ENCODE peak calls at places on chromosomes 4 and X, in ten cellular contexts. One of them, this sample, is unnamed.

GRCh38 chrX:64782923-64783322 is 193.3 kb downstream of the ZC4H2 start:
- DNase-seq in activated CD4-positive, alpha-beta T cell treated with anti-CD3 and anti-CD28 coated beads for 24 hours: no peak
- DNase-seq in astrocyte of the spinal cord: no peak
- DNase-seq in HuH-7: no peak
- DNase-seq in hypothalamus: no peak
- DNase-seq in NCI-H82: no peak
- DNase-seq in AML-193: no peak
- DNase-seq in cardiac fibroblast: no peak
- DNase-seq in germinal center: no peak
- DNase-seq in DND-41: no peak
- DNase-seq in this sample: no peak

GRCh38 chr4:150943126-150943525 is 72.0 kb downstream of the LRBA start:
- DNase-seq in activated CD4-positive, alpha-beta T cell treated with anti-CD3 and anti-CD28 coated beads for 24 hours: no peak
- DNase-seq in astrocyte of the spinal cord: no peak
- DNase-seq in HuH-7: no peak
- DNase-seq in hypothalamus: no peak
- DNase-seq in NCI-H82: no peak
- DNase-seq in AML-193: no peak
- DNase-seq in cardiac fibroblast: no peak
- DNase-seq in germinal center: no peak
- DNase-seq in DND-41: no peak
- DNase-seq in this sample: no peak

GRCh38 chr4:3202836-3203820 is 45.8 kb upstream of the MSANTD1 start:
- DNase-seq in activated CD4-positive, alpha-beta T cell treated with anti-CD3 and anti-CD28 coated beads for 24 hours: peak
- DNase-seq in astrocyte of the spinal cord: no peak
- DNase-seq in HuH-7: peak
- DNase-seq in hypothalamus: no peak
- DNase-seq in NCI-H82: no peak
- DNase-seq in AML-193: no peak
- DNase-seq in cardiac fibroblast: peak
- DNase-seq in germinal center: peak
- DNase-seq in DND-41: no peak
- DNase-seq in this sample: no peak

GRCh38 chr4:15153662-15154061 is 151.4 kb downstream of the CPEB2 start:
- DNase-seq in activated CD4-positive, alpha-beta T cell treated with anti-CD3 and anti-CD28 coated beads for 24 hours: no peak
- DNase-seq in astrocyte of the spinal cord: no peak
- DNase-seq in HuH-7: no peak
- DNase-seq in hypothalamus: no peak
- DNase-seq in NCI-H82: no peak
- DNase-seq in AML-193: no peak
- DNase-seq in cardiac fibroblast: peak
- DNase-seq in germinal center: no peak
- DNase-seq in DND-41: no peak
- DNase-seq in this sample: no peak

GRCh38 chr4:5133201-5133600 is 81.9 kb downstream of the STK32B start:
- DNase-seq in activated CD4-positive, alpha-beta T cell treated with anti-CD3 and anti-CD28 coated beads for 24 hours: no peak
- DNase-seq in astrocyte of the spinal cord: no peak
- DNase-seq in HuH-7: no peak
- DNase-seq in hypothalamus: no peak
- DNase-seq in NCI-H82: no peak
- DNase-seq in AML-193: no peak
- DNase-seq in cardiac fibroblast: no peak
- DNase-seq in germinal center: no peak
- DNase-seq in DND-41: no peak
- DNase-seq in this sample: no peak

GRCh38 chr4:96955226-96955625 is 1115.3 kb downstream of the PDHA2 start:
- DNase-seq in activated CD4-positive, alpha-beta T cell treated with anti-CD3 and anti-CD28 coated beads for 24 hours: no peak
- DNase-seq in astrocyte of the spinal cord: no peak
- DNase-seq in HuH-7: no peak
- DNase-seq in hypothalamus: no peak
- DNase-seq in NCI-H82: peak
- DNase-seq in AML-193: no peak
- DNase-seq in cardiac fibroblast: no peak
- DNase-seq in germinal center: no peak
- DNase-seq in DND-41: no peak
- DNase-seq in this sample: no peak

GRCh38 chr4:100240008-100240407 is 49.7 kb upstream of the DDIT4L start:
- DNase-seq in activated CD4-positive, alpha-beta T cell treated with anti-CD3 and anti-CD28 coated beads for 24 hours: no peak
- DNase-seq in astrocyte of the spinal cord: no peak
- DNase-seq in HuH-7: no peak
- DNase-seq in hypothalamus: no peak
- DNase-seq in NCI-H82: no peak
- DNase-seq in AML-193: peak
- DNase-seq in cardiac fibroblast: peak
- DNase-seq in germinal center: no peak
- DNase-seq in DND-41: peak
- DNase-seq in this sample: no peak

GRCh38 chrX:103464071-103464773 is 55.1 kb downstream of the RAB40A start:
- DNase-seq in activated CD4-positive, alpha-beta T cell treated with anti-CD3 and anti-CD28 coated beads for 24 hours: no peak
- DNase-seq in astrocyte of the spinal cord: peak
- DNase-seq in HuH-7: peak
- DNase-seq in hypothalamus: no peak
- DNase-seq in NCI-H82: peak
- DNase-seq in AML-193: peak
- DNase-seq in cardiac fibroblast: peak
- DNase-seq in germinal center: peak
- DNase-seq in DND-41: peak
- DNase-seq in this sample: peak

GRCh38 chr4:153188966-153189801 is 15.1 kb upstream of the TRIM2 start:
- DNase-seq in activated CD4-positive, alpha-beta T cell treated with anti-CD3 and anti-CD28 coated beads for 24 hours: no peak
- DNase-seq in astrocyte of the spinal cord: peak
- DNase-seq in HuH-7: peak
- DNase-seq in hypothalamus: no peak
- DNase-seq in NCI-H82: peak
- DNase-seq in AML-193: no peak
- DNase-seq in cardiac fibroblast: peak
- DNase-seq in germinal center: no peak
- DNase-seq in DND-41: no peak
- DNase-seq in this sample: no peak

GRCh38 chr4:110183058-110183457 is 15.4 kb downstream of the ELOVL6 start:
- DNase-seq in activated CD4-positive, alpha-beta T cell treated with anti-CD3 and anti-CD28 coated beads for 24 hours: no peak
- DNase-seq in astrocyte of the spinal cord: no peak
- DNase-seq in HuH-7: no peak
- DNase-seq in hypothalamus: no peak
- DNase-seq in NCI-H82: no peak
- DNase-seq in AML-193: no peak
- DNase-seq in cardiac fibroblast: no peak
- DNase-seq in germinal center: no peak
- DNase-seq in DND-41: no peak
- DNase-seq in this sample: no peak

GRCh38 chr4:118289794-118290193 is 63.0 kb downstream of the PRSS12 start:
- DNase-seq in activated CD4-positive, alpha-beta T cell treated with anti-CD3 and anti-CD28 coated beads for 24 hours: no peak
- DNase-seq in astrocyte of the spinal cord: peak
- DNase-seq in HuH-7: no peak
- DNase-seq in hypothalamus: no peak
- DNase-seq in NCI-H82: no peak
- DNase-seq in AML-193: no peak
- DNase-seq in cardiac fibroblast: peak
- DNase-seq in germinal center: no peak
- DNase-seq in DND-41: no peak
- DNase-seq in this sample: no peak

GRCh38 chr4:158811216-158811540 is 42.4 kb downstream of the FNIP2 start:
- DNase-seq in activated CD4-positive, alpha-beta T cell treated with anti-CD3 and anti-CD28 coated beads for 24 hours: no peak
- DNase-seq in astrocyte of the spinal cord: no peak
- DNase-seq in HuH-7: no peak
- DNase-seq in hypothalamus: no peak
- DNase-seq in NCI-H82: no peak
- DNase-seq in AML-193: no peak
- DNase-seq in cardiac fibroblast: no peak
- DNase-seq in germinal center: no peak
- DNase-seq in DND-41: no peak
- DNase-seq in this sample: no peak

GRCh38 chr4:43132010-43132582 is 239.6 kb downstream of the GRXCR1 start:
- DNase-seq in activated CD4-positive, alpha-beta T cell treated with anti-CD3 and anti-CD28 coated beads for 24 hours: peak
- DNase-seq in astrocyte of the spinal cord: peak
- DNase-seq in HuH-7: peak
- DNase-seq in hypothalamus: peak
- DNase-seq in NCI-H82: peak
- DNase-seq in AML-193: peak
- DNase-seq in cardiac fibroblast: peak
- DNase-seq in germinal center: peak
- DNase-seq in DND-41: peak
- DNase-seq in this sample: peak

GRCh38 chrX:16666541-16666940 is 16.6 kb downstream of the S100G start:
- DNase-seq in activated CD4-positive, alpha-beta T cell treated with anti-CD3 and anti-CD28 coated beads for 24 hours: no peak
- DNase-seq in astrocyte of the spinal cord: peak
- DNase-seq in HuH-7: no peak
- DNase-seq in hypothalamus: peak
- DNase-seq in NCI-H82: no peak
- DNase-seq in AML-193: no peak
- DNase-seq in cardiac fibroblast: peak
- DNase-seq in germinal center: no peak
- DNase-seq in DND-41: no peak
- DNase-seq in this sample: peak

GRCh38 chr4:166044871-166045270 is 171.8 kb downstream of the TLL1 start:
- DNase-seq in activated CD4-positive, alpha-beta T cell treated with anti-CD3 and anti-CD28 coated beads for 24 hours: no peak
- DNase-seq in astrocyte of the spinal cord: no peak
- DNase-seq in HuH-7: no peak
- DNase-seq in hypothalamus: no peak
- DNase-seq in NCI-H82: no peak
- DNase-seq in AML-193: no peak
- DNase-seq in cardiac fibroblast: peak
- DNase-seq in germinal center: no peak
- DNase-seq in DND-41: no peak
- DNase-seq in this sample: no peak

GRCh38 chr4:118173956-118174355 is 139.7 kb downstream of the NDST3 start:
- DNase-seq in activated CD4-positive, alpha-beta T cell treated with anti-CD3 and anti-CD28 coated beads for 24 hours: no peak
- DNase-seq in astrocyte of the spinal cord: peak
- DNase-seq in HuH-7: no peak
- DNase-seq in hypothalamus: no peak
- DNase-seq in NCI-H82: no peak
- DNase-seq in AML-193: no peak
- DNase-seq in cardiac fibroblast: peak
- DNase-seq in germinal center: no peak
- DNase-seq in DND-41: peak
- DNase-seq in this sample: no peak

GRCh38 chrX:74422576-74423288 is 1.4 kb downstream of the SLC16A2 start:
- DNase-seq in activated CD4-positive, alpha-beta T cell treated with anti-CD3 and anti-CD28 coated beads for 24 hours: no peak
- DNase-seq in astrocyte of the spinal cord: peak
- DNase-seq in HuH-7: no peak
- DNase-seq in hypothalamus: peak
- DNase-seq in NCI-H82: peak
- DNase-seq in AML-193: no peak
- DNase-seq in cardiac fibroblast: peak
- DNase-seq in germinal center: peak
- DNase-seq in DND-41: no peak
- DNase-seq in this sample: peak

GRCh38 chr4:67106846-67107467 is 438.3 kb downstream of the CENPC start:
- DNase-seq in activated CD4-positive, alpha-beta T cell treated with anti-CD3 and anti-CD28 coated beads for 24 hours: no peak
- DNase-seq in astrocyte of the spinal cord: no peak
- DNase-seq in HuH-7: peak
- DNase-seq in hypothalamus: no peak
- DNase-seq in NCI-H82: peak
- DNase-seq in AML-193: no peak
- DNase-seq in cardiac fibroblast: no peak
- DNase-seq in germinal center: no peak
- DNase-seq in DND-41: no peak
- DNase-seq in this sample: peak

GRCh38 chrX:154546354-154547244 is at the start of gene G6PD:
- DNase-seq in activated CD4-positive, alpha-beta T cell treated with anti-CD3 and anti-CD28 coated beads for 24 hours: peak
- DNase-seq in astrocyte of the spinal cord: peak
- DNase-seq in HuH-7: peak
- DNase-seq in hypothalamus: peak
- DNase-seq in NCI-H82: peak
- DNase-seq in AML-193: peak
- DNase-seq in cardiac fibroblast: no peak
- DNase-seq in germinal center: peak
- DNase-seq in DND-41: peak
- DNase-seq in this sample: peak

GRCh38 chr4:186272699-186273370 is 6.8 kb downstream of the F11 start:
- DNase-seq in activated CD4-positive, alpha-beta T cell treated with anti-CD3 and anti-CD28 coated beads for 24 hours: no peak
- DNase-seq in astrocyte of the spinal cord: no peak
- DNase-seq in HuH-7: no peak
- DNase-seq in hypothalamus: no peak
- DNase-seq in NCI-H82: no peak
- DNase-seq in AML-193: no peak
- DNase-seq in cardiac fibroblast: peak
- DNase-seq in germinal center: no peak
- DNase-seq in DND-41: no peak
- DNase-seq in this sample: no peak

GRCh38 chr4:22334155-22334554 is 181.7 kb downstream of the ADGRA3 start:
- DNase-seq in activated CD4-positive, alpha-beta T cell treated with anti-CD3 and anti-CD28 coated beads for 24 hours: no peak
- DNase-seq in astrocyte of the spinal cord: no peak
- DNase-seq in HuH-7: no peak
- DNase-seq in hypothalamus: no peak
- DNase-seq in NCI-H82: no peak
- DNase-seq in AML-193: no peak
- DNase-seq in cardiac fibroblast: no peak
- DNase-seq in germinal center: no peak
- DNase-seq in DND-41: no peak
- DNase-seq in this sample: no peak

GRCh38 chr4:92270908-92271307 is 32.9 kb upstream of the GRID2 start:
- DNase-seq in activated CD4-positive, alpha-beta T cell treated with anti-CD3 and anti-CD28 coated beads for 24 hours: no peak
- DNase-seq in astrocyte of the spinal cord: no peak
- DNase-seq in HuH-7: peak
- DNase-seq in hypothalamus: no peak
- DNase-seq in NCI-H82: peak
- DNase-seq in AML-193: no peak
- DNase-seq in cardiac fibroblast: no peak
- DNase-seq in germinal center: no peak
- DNase-seq in DND-41: no peak
- DNase-seq in this sample: peak

GRCh38 chrX:133670394-133670793 is 255.1 kb upstream of the GPC4 start:
- DNase-seq in activated CD4-positive, alpha-beta T cell treated with anti-CD3 and anti-CD28 coated beads for 24 hours: no peak
- DNase-seq in astrocyte of the spinal cord: peak
- DNase-seq in HuH-7: no peak
- DNase-seq in hypothalamus: no peak
- DNase-seq in NCI-H82: peak
- DNase-seq in AML-193: no peak
- DNase-seq in cardiac fibroblast: peak
- DNase-seq in germinal center: peak
- DNase-seq in DND-41: no peak
- DNase-seq in this sample: peak

GRCh38 chrX:69493193-69493592 is 10.9 kb upstream of the NALF2 start:
- DNase-seq in activated CD4-positive, alpha-beta T cell treated with anti-CD3 and anti-CD28 coated beads for 24 hours: no peak
- DNase-seq in astrocyte of the spinal cord: no peak
- DNase-seq in HuH-7: peak
- DNase-seq in hypothalamus: no peak
- DNase-seq in NCI-H82: peak
- DNase-seq in AML-193: no peak
- DNase-seq in cardiac fibroblast: peak
- DNase-seq in germinal center: peak
- DNase-seq in DND-41: peak
- DNase-seq in this sample: peak

GRCh38 chr4:23890369-23891063 is 669 bp upstream of the PPARGC1A start:
- DNase-seq in activated CD4-positive, alpha-beta T cell treated with anti-CD3 and anti-CD28 coated beads for 24 hours: no peak
- DNase-seq in astrocyte of the spinal cord: peak
- DNase-seq in HuH-7: no peak
- DNase-seq in hypothalamus: no peak
- DNase-seq in NCI-H82: no peak
- DNase-seq in AML-193: no peak
- DNase-seq in cardiac fibroblast: no peak
- DNase-seq in germinal center: no peak
- DNase-seq in DND-41: no peak
- DNase-seq in this sample: no peak

GRCh38 chrX:32448945-32449344 is 762.4 kb downstream of the DMD start:
- DNase-seq in activated CD4-positive, alpha-beta T cell treated with anti-CD3 and anti-CD28 coated beads for 24 hours: no peak
- DNase-seq in astrocyte of the spinal cord: no peak
- DNase-seq in HuH-7: no peak
- DNase-seq in hypothalamus: no peak
- DNase-seq in NCI-H82: no peak
- DNase-seq in AML-193: no peak
- DNase-seq in cardiac fibroblast: no peak
- DNase-seq in germinal center: no peak
- DNase-seq in DND-41: no peak
- DNase-seq in this sample: no peak

GRCh38 chr4:36280555-36280954 is 861 bp upstream of the DTHD1 start:
- DNase-seq in activated CD4-positive, alpha-beta T cell treated with anti-CD3 and anti-CD28 coated beads for 24 hours: no peak
- DNase-seq in astrocyte of the spinal cord: no peak
- DNase-seq in HuH-7: no peak
- DNase-seq in hypothalamus: peak
- DNase-seq in NCI-H82: no peak
- DNase-seq in AML-193: no peak
- DNase-seq in cardiac fibroblast: no peak
- DNase-seq in germinal center: no peak
- DNase-seq in DND-41: no peak
- DNase-seq in this sample: peak

GRCh38 chrX:1584237-1585011 is 7.0 kb upstream of the AKAP17A start:
- DNase-seq in activated CD4-positive, alpha-beta T cell treated with anti-CD3 and anti-CD28 coated beads for 24 hours: no peak
- DNase-seq in astrocyte of the spinal cord: no peak
- DNase-seq in HuH-7: no peak
- DNase-seq in hypothalamus: no peak
- DNase-seq in NCI-H82: no peak
- DNase-seq in AML-193: no peak
- DNase-seq in cardiac fibroblast: no peak
- DNase-seq in germinal center: no peak
- DNase-seq in DND-41: no peak
- DNase-seq in this sample: no peak